ENCODE peak calls at places on chromosomes 3 and 15, in six cellular contexts. T, G, Y, F, V and A are unnamed samples.

GRCh38 chr3:117892431-117892841 is 1142.2 kb downstream of the IGSF11 start:
- DNase-seq in T (no peak), F (peak), V (no peak), Y (no peak), G (no peak), A (no peak)

GRCh38 chr15:55694652-55695150 is 48.3 kb downstream of the PRTG start:
- DNase-seq in F (peak), V (peak), Y (peak), T (no peak), G (no peak), A (peak)

GRCh38 chr15:42800731-42801474 is 64.0 kb upstream of the CDAN1 start:
- DNase-seq in Y (no peak), T (no peak), V (peak), G (no peak), F (no peak), A (no peak)

GRCh38 chr15:64134322-64134829 is 17.2 kb upstream of the SNX22 start:
- DNase-seq in G (no peak), F (peak), T (peak), Y (no peak), V (no peak), A (no peak)

GRCh38 chr3:141070727-141071357 is 19.7 kb downstream of the SPSB4 start:
- DNase-seq in T (no peak), V (peak), F (no peak), Y (no peak), G (no peak), A (no peak)

GRCh38 chr3:16388850-16389411 is 123.9 kb downstream of the OXNAD1 start:
- DNase-seq in Y (peak), V (no peak), F (peak), T (no peak), G (no peak), A (no peak)

GRCh38 chr3:58560771-58561311 is 16.4 kb downstream of the FAM107A start:
- DNase-seq in V (peak), Y (peak), T (no peak), F (peak), G (peak), A (peak)

GRCh38 chr3:156674911-156675743 is 737 bp downstream of the TIPARP start:
- DNase-seq in F (peak), T (peak), V (peak), G (peak), Y (no peak), A (peak)

GRCh38 chr3:11212301-11212613 is 58.0 kb downstream of the HRH1 start:
- DNase-seq in V (no peak), Y (no peak), T (no peak), F (peak), G (peak), A (no peak)

GRCh38 chr15:60798821-60799220 is 319.9 kb upstream of the ICE2 start:
- DNase-seq in T (no peak), V (no peak), G (peak), Y (peak), F (peak), A (no peak)

GRCh38 chr3:107973152-107973551 is 117.7 kb downstream of the CD47 start:
- DNase-seq in T (no peak), G (no peak), Y (no peak), F (peak), V (no peak), A (no peak)

GRCh38 chr15:51828621-51829359 is 663 bp upstream of the TMOD3 start:
- DNase-seq in Y (no peak), V (no peak), G (no peak), T (no peak), F (peak), A (no peak)

GRCh38 chr15:64460737-64461576 is 579 bp downstream of the ZNF609 start:
- DNase-seq in G (peak), F (peak), T (peak), Y (peak), V (peak), A (no peak)

GRCh38 chr15:37056168-37056893 is 44.0 kb downstream of the MEIS2 start:
- DNase-seq in V (no peak), F (no peak), Y (no peak), T (peak), G (no peak), A (peak)

GRCh38 chr3:126287536-126288181 is 69.5 kb downstream of the KLF15 start:
- DNase-seq in V (peak), Y (no peak), F (peak), T (peak), G (peak), A (peak)

GRCh38 chr3:33658971-33659848 is 58.8 kb downstream of the CLASP2 start:
- DNase-seq in F (peak), T (peak), G (peak), V (peak), Y (peak), A (peak)

GRCh38 chr3:133362539-133362938 is 37.3 kb upstream of the BFSP2 start:
- DNase-seq in F (no peak), Y (no peak), T (no peak), G (no peak), V (no peak), A (no peak)

GRCh38 chr3:61315874-61316273 is 64.6 kb upstream of the FHIT start:
- DNase-seq in T (peak), F (no peak), V (peak), G (peak), Y (no peak), A (peak)

GRCh38 chr3:55097441-55097840 is 169.6 kb upstream of the LRTM1 start:
- DNase-seq in T (no peak), G (no peak), V (no peak), Y (peak), F (no peak), A (no peak)

GRCh38 chr15:75985966-75986365 is 26.3 kb downstream of the NRG4 start:
- DNase-seq in V (no peak), Y (no peak), F (no peak), G (peak), T (no peak), A (no peak)

GRCh38 chr3:32443471-32443870 is 51.8 kb downstream of the CMTM7 start:
- DNase-seq in F (peak), G (peak), V (no peak), Y (no peak), T (no peak), A (no peak)

GRCh38 chr3:158791259-158791920 is 10.5 kb upstream of the MFSD1 start:
- DNase-seq in F (peak), V (no peak), T (no peak), G (peak), Y (no peak), A (peak)

GRCh38 chr3:8996216-8996615 is 32.9 kb upstream of the RAD18 start:
- DNase-seq in Y (no peak), T (no peak), G (no peak), V (no peak), F (no peak), A (no peak)

GRCh38 chr3:55013145-55013544 is 85.3 kb upstream of the LRTM1 start:
- DNase-seq in T (no peak), Y (no peak), G (peak), V (no peak), F (peak), A (no peak)

GRCh38 chr3:98172621-98173020 is 6.1 kb downstream of the OR5H15 start:
- DNase-seq in F (no peak), G (no peak), Y (no peak), V (no peak), T (no peak), A (no peak)

GRCh38 chr15:25707656-25708365 is 155.3 kb downstream of the ATP10A start:
- DNase-seq in Y (no peak), F (no peak), T (no peak), V (no peak), G (no peak), A (no peak)

GRCh38 chr3:123421353-123422174 is 27.3 kb downstream of the ADCY5 start:
- DNase-seq in T (peak), V (no peak), Y (no peak), F (no peak), G (peak), A (no peak)

GRCh38 chr15:54687628-54688027 is 509.1 kb downstream of the RSL24D1 start:
- DNase-seq in F (no peak), V (no peak), T (no peak), G (no peak), Y (no peak), A (no peak)

GRCh38 chr15:57611938-57612337 is 20.2 kb downstream of the MYZAP start:
- DNase-seq in T (peak), V (no peak), F (no peak), G (no peak), Y (no peak), A (no peak)

GRCh38 chr15:64699767-64700388 is 75.5 kb downstream of the RBPMS2 start:
- DNase-seq in Y (no peak), F (peak), V (peak), G (no peak), T (peak), A (peak)

DNA sequence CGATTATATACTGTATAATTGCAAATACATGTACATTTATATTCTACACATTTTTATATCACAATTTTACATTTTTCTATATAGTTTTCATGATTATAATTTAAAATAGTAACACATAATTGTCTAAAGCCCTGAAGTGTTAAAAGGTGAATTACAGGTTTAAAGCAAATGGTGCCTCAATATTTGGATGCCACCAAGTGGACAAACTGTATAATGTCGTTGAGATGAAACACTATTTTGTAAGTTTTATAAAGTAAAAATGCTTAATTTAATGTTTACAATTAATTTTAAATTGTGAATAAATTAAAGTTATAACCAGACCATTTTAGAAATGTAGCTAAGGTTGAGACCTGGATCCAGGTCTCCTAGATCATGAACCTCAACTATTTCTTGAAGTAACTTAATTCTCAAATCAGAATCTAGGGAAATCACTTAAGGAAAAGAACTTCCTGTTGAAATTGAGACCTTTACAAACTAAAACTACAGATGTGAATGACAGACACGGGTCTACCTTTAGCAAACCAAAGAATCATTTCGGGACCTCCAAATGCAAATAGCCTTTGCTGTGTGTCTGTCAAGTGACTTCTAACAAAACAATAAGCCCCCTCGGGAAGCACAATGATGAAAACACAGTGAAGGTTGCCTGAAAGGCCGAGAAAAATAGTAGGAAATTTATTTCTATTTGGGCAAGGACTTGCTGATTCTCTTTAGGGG is 37.8 kb downstream of the EHHADH start:
- DNase-seq in T (no peak), G (no peak), V (no peak), Y (no peak), F (peak), A (no peak)
- TF ChIP-seq CTCF in T (peak), G (peak), V (peak), Y (peak), F (peak), A (peak)

GRCh38 chr15:68546318-68546717 is 32.5 kb upstream of the CORO2B start:
- DNase-seq in Y (no peak), F (no peak), V (no peak), G (no peak), T (no peak), A (no peak)
- TF ChIP-seq CTCF in Y (no peak), F (no peak), V (peak), G (no peak), T (no peak), A (no peak)

GRCh38 chr3:129937717-129938116 is 36.8 kb upstream of the TRH start:
- DNase-seq in T (no peak), V (peak), F (no peak), G (no peak), Y (no peak), A (peak)

GRCh38 chr3:129936757-129937156 is 37.8 kb upstream of the TRH start:
- DNase-seq in V (no peak), F (peak), G (peak), Y (no peak), T (no peak), A (no peak)

GRCh38 chr3:129940086-129940485 is 34.4 kb upstream of the TRH start:
- DNase-seq in Y (no peak), T (no peak), G (no peak), F (no peak), V (no peak), A (no peak)

GRCh38 chr3:129934234-129935123 is 40.0 kb upstream of the TRH start:
- DNase-seq in Y (no peak), V (peak), F (peak), G (peak), T (no peak), A (peak)

GRCh38 chr3:129938140-129938930 is 36.2 kb upstream of the TRH start:
- DNase-seq in Y (no peak), G (no peak), T (no peak), F (no peak), V (no peak), A (no peak)
- TF ChIP-seq CTCF in Y (no peak), G (no peak), T (no peak), F (no peak), V (peak), A (no peak)

GRCh38 chr3:178320481-178321352 is 215.5 kb upstream of the KCNMB2 start:
- DNase-seq in F (peak), T (peak), V (no peak), G (peak), Y (no peak), A (no peak)

DNA sequence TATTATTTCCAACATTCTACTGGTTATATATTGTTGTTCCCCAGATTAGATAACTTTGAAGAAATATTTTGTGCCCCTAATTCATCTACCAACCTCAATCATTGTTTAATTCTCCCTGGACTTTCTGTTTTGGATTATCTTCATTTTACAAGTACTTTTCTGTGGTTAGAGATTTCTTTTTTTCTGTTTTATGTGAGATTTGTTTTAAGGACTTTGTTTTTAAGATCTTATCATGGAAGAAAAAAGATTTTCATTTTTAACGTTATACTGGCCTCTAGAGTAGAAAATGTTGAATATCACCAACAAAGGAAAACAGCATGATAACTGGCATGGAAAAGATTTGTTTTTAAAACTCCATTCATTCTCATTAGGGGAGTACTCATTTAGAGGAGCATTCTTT is 210.9 kb upstream of the KCNMB2 start:
- DNase-seq in T (no peak), G (no peak), V (no peak), F (peak), Y (peak), A (no peak)
- TF ChIP-seq CTCF in T (peak), G (no peak), V (peak), F (peak), Y (peak), A (peak)

GRCh38 chr3:47854720-47855455 is 52.0 kb downstream of the DHX30 start:
- DNase-seq in G (no peak), F (no peak), T (no peak), Y (no peak), V (no peak), A (no peak)

GRCh38 chr3:47854267-47854666 is 51.3 kb downstream of the DHX30 start:
- DNase-seq in G (no peak), F (no peak), V (no peak), T (no peak), Y (no peak), A (no peak)

GRCh38 chr3:47851888-47852603 is 49.1 kb downstream of the DHX30 start:
- DNase-seq in G (no peak), Y (no peak), V (no peak), F (no peak), T (no peak), A (no peak)

GRCh38 chr3:47850803-47851417 is 48.0 kb downstream of the DHX30 start:
- DNase-seq in G (no peak), T (no peak), V (no peak), Y (no peak), F (no peak), A (no peak)

DNA sequence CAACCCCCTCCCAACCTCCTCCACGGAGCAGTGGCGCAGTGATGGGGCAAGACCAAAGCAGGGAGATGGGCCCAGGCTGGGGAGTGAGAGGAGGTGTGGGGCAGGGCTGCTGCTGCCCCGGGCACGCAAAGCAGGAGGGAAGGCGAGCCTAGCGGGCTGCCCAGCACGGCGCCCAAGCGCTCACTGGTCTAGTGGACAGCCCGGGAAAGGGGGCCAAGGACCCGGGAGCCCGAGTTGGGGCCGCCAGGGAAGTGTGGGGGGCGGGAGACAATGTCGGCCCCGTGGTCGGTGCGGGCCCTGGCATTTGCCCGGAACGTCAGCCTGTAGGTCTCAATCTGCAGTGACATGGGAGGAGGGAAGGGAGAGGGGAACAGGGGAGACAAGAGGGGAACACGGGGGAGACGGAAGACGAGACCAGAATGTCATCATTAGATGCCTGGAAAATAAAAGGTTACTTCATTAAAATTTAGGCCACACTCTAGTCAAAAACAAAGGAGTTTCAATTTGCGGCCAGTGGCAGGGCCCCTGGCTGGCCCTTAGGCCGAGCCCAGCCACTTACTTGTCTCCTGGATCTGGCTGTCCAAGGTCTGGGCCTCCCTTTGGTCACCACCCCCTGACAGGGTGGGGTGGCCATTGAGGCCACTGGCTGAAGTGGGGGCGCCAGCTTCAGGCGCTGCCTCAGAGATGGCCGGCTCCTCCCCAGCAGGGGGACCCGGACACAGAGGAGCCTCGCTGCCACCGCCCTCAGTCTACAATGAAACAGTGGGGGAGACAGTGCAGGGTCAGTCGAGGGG is 49.9 kb downstream of the DHX30 start:
- DNase-seq in Y (no peak), G (no peak), T (no peak), V (no peak), F (no peak), A (no peak)
- TF ChIP-seq CTCF in Y (no peak), G (no peak), T (no peak), V (peak), F (no peak), A (no peak)

GRCh38 chr3:17473761-17474160 is 268.7 kb downstream of the TBC1D5 start:
- DNase-seq in F (peak), G (no peak), V (no peak), T (no peak), Y (no peak), A (no peak)
- TF ChIP-seq CTCF in F (peak), G (no peak), V (peak), T (peak), Y (peak), A (no peak)

DNA sequence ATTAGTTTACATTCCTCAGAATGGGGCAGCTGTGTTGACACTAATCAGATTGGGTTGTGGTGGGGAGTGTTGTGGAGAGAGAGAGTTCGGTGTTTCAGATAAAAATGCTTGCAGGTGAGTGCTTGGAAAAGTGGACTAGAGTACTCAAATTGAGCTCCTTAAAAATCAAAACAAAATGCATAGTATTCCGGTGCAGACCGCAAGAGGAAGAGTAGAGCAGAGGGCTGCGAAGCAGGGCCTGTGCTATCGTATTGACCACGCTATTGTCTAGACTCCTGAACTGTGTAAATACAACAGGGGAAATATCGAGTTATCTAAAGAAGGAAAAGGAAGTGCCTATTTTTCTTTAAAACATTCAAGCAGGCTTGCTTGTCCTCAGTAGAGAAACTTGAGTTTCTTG is 159.5 kb downstream of the TP63 start:
- DNase-seq in F (no peak), V (no peak), G (no peak), T (no peak), Y (no peak), A (no peak)
- TF ChIP-seq CTCF in F (no peak), V (no peak), G (no peak), T (no peak), Y (no peak), A (no peak)